ENCODE peak calls at places on chromosomes 13 and 19, in four cellular contexts. I is lower lobe of right lung, Y is brain microvascular endothelial cell, V is breast epithelium. R is an unnamed sample.

GRCh38 chr19:29858000-29858596 is 46.3 kb downstream of the CCNE1 start:
- DNase-seq in I (no peak), Y (no peak), V (peak; percentile 53), R (no peak)

GRCh38 chr19:47598407-47599349 is 10.3 kb upstream of the BICRA start:
- DNase-seq in I (no peak), Y (peak; percentile 95), V (no peak), R (peak; percentile 63)

GRCh38 chr13:55244991-55245644 is 1895.6 kb upstream of the PRR20A start:
- DNase-seq in I (no peak), Y (no peak), V (no peak), R (no peak)

GRCh38 chr19:43820098-43820860 is 6.8 kb upstream of the ZNF283 start:
- DNase-seq in I (peak; percentile 60), Y (peak; percentile 27), V (peak; percentile 52), R (no peak)

GRCh38 chr13:42305503-42305902 is 33.6 kb downstream of the AKAP11 start:
- DNase-seq in I (no peak), Y (no peak), V (no peak), R (no peak)

GRCh38 chr19:31334849-31335624 is 14.2 kb downstream of the TSHZ3 start:
- DNase-seq in I (no peak), Y (no peak), V (no peak), R (no peak)

GRCh38 chr13:45092668-45093067 is 27.6 kb upstream of the GTF2F2 start:
- DNase-seq in I (no peak), Y (no peak), V (no peak), R (no peak)

GRCh38 chr19:34596989-34597388 is 80.0 kb downstream of the SCGB2B2 start:
- DNase-seq in I (no peak), Y (no peak), V (no peak), R (no peak)

GRCh38 chr19:10612515-10613119 is 12.7 kb upstream of the SLC44A2 start:
- DNase-seq in I (peak; percentile 87), Y (no peak), V (no peak), R (no peak)

GRCh38 chr13:23349127-23349897 is 84.2 kb downstream of the SACS start:
- DNase-seq in I (no peak), Y (no peak), V (no peak), R (no peak)
- TF ChIP-seq CTCF in I (no peak), Y (no peak), V (no peak), R (no peak)

GRCh38 chr19:18648971-18649310 is 12.1 kb downstream of the KLHL26 start:
- DNase-seq in I (no peak), Y (peak; percentile 48), V (no peak), R (no peak)
- H3K4me3 ChIP-seq in I (peak overlapping the region; percentile 31), Y (no peak overlapping the region), V (peak overlapping the region; percentile 19), R (no peak overlapping the region)

DNA sequence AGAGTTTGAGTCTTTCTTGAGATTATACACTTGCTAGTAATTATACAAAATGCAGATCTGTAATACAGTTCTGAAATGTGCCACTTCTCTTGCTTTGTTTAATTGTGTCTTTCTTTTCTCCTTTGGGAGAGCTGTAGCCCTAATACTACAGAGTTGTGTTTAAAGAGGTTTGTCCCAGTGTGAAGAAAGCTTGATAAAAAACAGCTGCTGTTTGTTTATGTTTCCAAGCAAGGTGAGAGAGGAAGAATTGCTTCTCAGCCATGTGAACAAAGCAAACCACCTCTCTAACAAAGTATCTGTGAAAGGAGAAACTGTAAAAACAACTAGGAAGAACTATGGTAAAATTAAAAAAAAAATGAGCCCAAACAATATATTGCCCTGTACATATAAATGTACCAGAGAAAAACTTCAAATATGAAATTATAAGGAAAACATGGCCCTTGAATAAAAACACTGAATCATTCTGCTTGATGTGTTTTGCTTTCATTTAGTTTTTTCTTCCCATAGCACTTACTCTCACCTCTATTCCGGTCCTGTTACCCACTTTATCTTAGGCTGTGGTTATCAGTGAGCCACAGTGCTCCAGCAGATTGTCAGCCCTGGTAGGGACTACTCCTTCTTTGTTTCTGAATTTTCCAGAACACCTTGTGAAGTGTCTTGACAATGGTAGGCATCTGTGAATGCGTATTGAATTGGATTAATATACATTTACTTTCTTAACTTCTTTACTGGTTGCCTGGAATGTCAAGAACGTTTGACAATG is 257.1 kb downstream of the MTUS2 start:
- DNase-seq in I (no peak), Y (no peak), V (no peak), R (no peak)
- TF ChIP-seq CTCF in I (no peak), Y (no peak), V (no peak), R (no peak)

DNA sequence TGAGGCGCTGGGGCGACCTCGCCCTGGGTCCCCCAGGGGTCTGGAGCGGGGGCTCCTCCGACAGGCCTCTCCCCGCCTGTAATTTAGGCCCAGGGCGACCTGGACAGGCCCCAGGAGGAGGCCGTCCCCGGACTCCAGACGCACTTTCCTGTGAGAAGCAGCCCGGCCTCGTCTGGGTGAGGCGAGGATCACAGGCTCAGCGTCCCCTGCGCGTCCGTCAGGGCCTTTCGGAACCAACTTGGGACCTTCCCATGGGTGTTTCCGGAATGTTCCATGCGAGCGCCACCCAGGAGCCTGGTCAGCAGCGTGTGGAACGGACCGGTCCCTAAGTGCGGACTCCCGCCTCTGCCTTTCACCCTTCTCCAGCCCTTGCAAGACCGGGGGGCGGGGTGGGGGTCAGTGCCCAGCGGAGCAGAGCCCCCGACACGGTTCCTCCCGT is 1.0 kb upstream of the GRTP1 start:
- DNase-seq in I (no peak), Y (no peak), V (no peak), R (no peak)
- H3K4me3 ChIP-seq in I (peak overlapping the region; percentile 46), Y (no peak overlapping the region), V (peak overlapping the region; percentile 56), R (no peak overlapping the region)

R was measured in retinal pigment epithelial cell.